ENCODE peak calls at places on chromosomes 1 and 21, in ten cellular contexts. One of them, this sample, is unnamed.

GRCh38 chr1:8077120-8077573 is 51.0 kb upstream of the ERRFI1 start:
- DNase-seq in neuronal stem cell: no peak
- DNase-seq in mesendoderm: peak
- DNase-seq in mesenchymal stem cell: peak
- DNase-seq in neural progenitor cell: peak
- DNase-seq in fibroblast of lung: peak
- DNase-seq in A549: peak
- DNase-seq in K562: peak
- DNase-seq in MM.1S: no peak
- DNase-seq in GM23248: peak
- DNase-seq in this sample: peak

GRCh38 chr1:2865571-2866414 is 64.3 kb upstream of the TTC34 start:
- DNase-seq in MM.1S: no peak
- DNase-seq in mesendoderm: no peak
- DNase-seq in A549: no peak
- DNase-seq in neural progenitor cell: no peak
- DNase-seq in neuronal stem cell: no peak
- DNase-seq in fibroblast of lung: no peak
- DNase-seq in K562: no peak
- DNase-seq in mesenchymal stem cell: no peak
- DNase-seq in GM23248: no peak
- DNase-seq in this sample: no peak

GRCh38 chr1:64042331-64043100 is 160.9 kb upstream of the UBE2U start:
- DNase-seq in MM.1S: no peak
- DNase-seq in neuronal stem cell: no peak
- DNase-seq in mesenchymal stem cell: peak
- DNase-seq in mesendoderm: no peak
- DNase-seq in neural progenitor cell: peak
- DNase-seq in A549: no peak
- DNase-seq in K562: no peak
- DNase-seq in GM23248: peak
- DNase-seq in fibroblast of lung: peak
- DNase-seq in this sample: peak

GRCh38 chr1:178271471-178271870 is 177.6 kb downstream of the RASAL2 start:
- DNase-seq in neuronal stem cell: no peak
- DNase-seq in MM.1S: no peak
- DNase-seq in mesendoderm: no peak
- DNase-seq in A549: no peak
- DNase-seq in GM23248: no peak
- DNase-seq in fibroblast of lung: peak
- DNase-seq in neural progenitor cell: no peak
- DNase-seq in K562: no peak
- DNase-seq in mesenchymal stem cell: no peak
- DNase-seq in this sample: no peak

GRCh38 chr1:70034403-70034802 is 171.0 kb downstream of the LRRC40 start:
- DNase-seq in GM23248: peak
- DNase-seq in A549: peak
- DNase-seq in mesendoderm: peak
- DNase-seq in neural progenitor cell: peak
- DNase-seq in neuronal stem cell: peak
- DNase-seq in MM.1S: no peak
- DNase-seq in mesenchymal stem cell: peak
- DNase-seq in fibroblast of lung: peak
- DNase-seq in K562: peak
- DNase-seq in this sample: peak

GRCh38 chr1:221912230-221912629 is 170.3 kb upstream of the DUSP10 start:
- DNase-seq in fibroblast of lung: peak
- DNase-seq in neuronal stem cell: no peak
- DNase-seq in mesendoderm: no peak
- DNase-seq in K562: no peak
- DNase-seq in GM23248: peak
- DNase-seq in neural progenitor cell: no peak
- DNase-seq in MM.1S: no peak
- DNase-seq in mesenchymal stem cell: no peak
- DNase-seq in A549: no peak
- DNase-seq in this sample: peak

GRCh38 chr21:26794597-26795397 is 50.4 kb downstream of the ADAMTS1 start:
- DNase-seq in K562: no peak
- DNase-seq in MM.1S: no peak
- DNase-seq in fibroblast of lung: no peak
- DNase-seq in mesenchymal stem cell: no peak
- DNase-seq in GM23248: no peak
- DNase-seq in A549: no peak
- DNase-seq in mesendoderm: no peak
- DNase-seq in neural progenitor cell: no peak
- DNase-seq in neuronal stem cell: no peak
- DNase-seq in this sample: no peak

GRCh38 chr1:155695608-155696007 is 6.7 kb downstream of the DAP3 start:
- DNase-seq in K562: no peak
- DNase-seq in MM.1S: no peak
- DNase-seq in GM23248: no peak
- DNase-seq in fibroblast of lung: no peak
- DNase-seq in mesendoderm: no peak
- DNase-seq in A549: no peak
- DNase-seq in mesenchymal stem cell: no peak
- DNase-seq in neural progenitor cell: no peak
- DNase-seq in neuronal stem cell: no peak
- DNase-seq in this sample: no peak

GRCh38 chr1:25201006-25201405 is 31.3 kb downstream of the SYF2 start:
- DNase-seq in A549: no peak
- DNase-seq in GM23248: no peak
- DNase-seq in fibroblast of lung: no peak
- DNase-seq in MM.1S: no peak
- DNase-seq in mesenchymal stem cell: no peak
- DNase-seq in mesendoderm: no peak
- DNase-seq in K562: no peak
- DNase-seq in neuronal stem cell: no peak
- DNase-seq in neural progenitor cell: no peak
- DNase-seq in this sample: no peak

GRCh38 chr1:102897537-102897936 is 210.8 kb downstream of the COL11A1 start:
- DNase-seq in K562: no peak
- DNase-seq in fibroblast of lung: peak
- DNase-seq in MM.1S: no peak
- DNase-seq in neural progenitor cell: no peak
- DNase-seq in mesendoderm: no peak
- DNase-seq in A549: peak
- DNase-seq in neuronal stem cell: no peak
- DNase-seq in GM23248: peak
- DNase-seq in mesenchymal stem cell: peak
- DNase-seq in this sample: peak

DNA sequence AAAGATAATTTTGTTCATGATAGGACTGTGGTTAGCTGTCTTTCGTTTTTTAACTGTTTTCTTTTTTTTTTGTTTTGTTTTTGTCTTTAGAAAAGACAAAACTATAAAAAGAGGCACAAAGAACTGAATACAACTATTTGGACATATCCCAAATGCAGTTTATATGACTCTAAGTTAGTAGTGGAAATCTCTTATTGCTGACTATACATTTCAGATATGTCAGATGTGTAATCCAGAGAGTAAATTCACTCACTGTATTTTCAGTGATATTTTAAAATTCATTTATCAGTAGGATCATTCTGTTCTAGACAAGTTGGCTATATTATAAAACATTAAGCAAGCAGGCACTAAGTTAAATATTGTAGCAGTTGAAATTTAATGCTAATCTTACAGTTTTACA is 5.7 kb downstream of the RAP1A start:
- DNase-seq in GM23248: peak
- DNase-seq in neural progenitor cell: no peak
- DNase-seq in fibroblast of lung: no peak
- DNase-seq in neuronal stem cell: no peak
- DNase-seq in mesenchymal stem cell: no peak
- DNase-seq in MM.1S: no peak
- DNase-seq in A549: no peak
- DNase-seq in mesendoderm: no peak
- DNase-seq in K562: no peak
- DNase-seq in this sample: no peak
- H3K4me2 ChIP-seq in GM23248: no peak
- H3K4me2 ChIP-seq in neural progenitor cell: no peak
- H3K4me2 ChIP-seq in fibroblast of lung: no peak
- H3K4me2 ChIP-seq in neuronal stem cell: no peak
- H3K4me2 ChIP-seq in mesenchymal stem cell: no peak
- H3K4me2 ChIP-seq in MM.1S: no peak
- H3K4me2 ChIP-seq in A549: no peak
- H3K4me2 ChIP-seq in mesendoderm: no peak
- H3K4me2 ChIP-seq in K562: no peak
- H3K4me2 ChIP-seq in this sample: no peak

GRCh38 chr1:214426420-214426812 is 125.0 kb downstream of the PTPN14 start:
- DNase-seq in fibroblast of lung: no peak
- DNase-seq in K562: no peak
- DNase-seq in neuronal stem cell: no peak
- DNase-seq in neural progenitor cell: no peak
- DNase-seq in mesendoderm: no peak
- DNase-seq in mesenchymal stem cell: no peak
- DNase-seq in A549: no peak
- DNase-seq in MM.1S: no peak
- DNase-seq in GM23248: no peak
- DNase-seq in this sample: no peak

GRCh38 chr1:214423045-214423444 is 128.4 kb downstream of the PTPN14 start:
- DNase-seq in neuronal stem cell: no peak
- DNase-seq in K562: no peak
- DNase-seq in A549: no peak
- DNase-seq in neural progenitor cell: no peak
- DNase-seq in GM23248: no peak
- DNase-seq in mesenchymal stem cell: no peak
- DNase-seq in mesendoderm: peak
- DNase-seq in MM.1S: no peak
- DNase-seq in fibroblast of lung: peak
- DNase-seq in this sample: no peak

GRCh38 chr1:214425101-214425500 is 126.3 kb downstream of the PTPN14 start:
- DNase-seq in mesendoderm: no peak
- DNase-seq in neuronal stem cell: no peak
- DNase-seq in fibroblast of lung: no peak
- DNase-seq in K562: no peak
- DNase-seq in mesenchymal stem cell: no peak
- DNase-seq in GM23248: peak
- DNase-seq in A549: no peak
- DNase-seq in neural progenitor cell: no peak
- DNase-seq in MM.1S: no peak
- DNase-seq in this sample: peak

GRCh38 chr1:214427871-214428277 is 123.5 kb downstream of the PTPN14 start:
- DNase-seq in neuronal stem cell: no peak
- DNase-seq in A549: peak
- DNase-seq in MM.1S: peak
- DNase-seq in K562: no peak
- DNase-seq in neural progenitor cell: no peak
- DNase-seq in GM23248: peak
- DNase-seq in mesendoderm: peak
- DNase-seq in mesenchymal stem cell: peak
- DNase-seq in fibroblast of lung: peak
- DNase-seq in this sample: peak

DNA sequence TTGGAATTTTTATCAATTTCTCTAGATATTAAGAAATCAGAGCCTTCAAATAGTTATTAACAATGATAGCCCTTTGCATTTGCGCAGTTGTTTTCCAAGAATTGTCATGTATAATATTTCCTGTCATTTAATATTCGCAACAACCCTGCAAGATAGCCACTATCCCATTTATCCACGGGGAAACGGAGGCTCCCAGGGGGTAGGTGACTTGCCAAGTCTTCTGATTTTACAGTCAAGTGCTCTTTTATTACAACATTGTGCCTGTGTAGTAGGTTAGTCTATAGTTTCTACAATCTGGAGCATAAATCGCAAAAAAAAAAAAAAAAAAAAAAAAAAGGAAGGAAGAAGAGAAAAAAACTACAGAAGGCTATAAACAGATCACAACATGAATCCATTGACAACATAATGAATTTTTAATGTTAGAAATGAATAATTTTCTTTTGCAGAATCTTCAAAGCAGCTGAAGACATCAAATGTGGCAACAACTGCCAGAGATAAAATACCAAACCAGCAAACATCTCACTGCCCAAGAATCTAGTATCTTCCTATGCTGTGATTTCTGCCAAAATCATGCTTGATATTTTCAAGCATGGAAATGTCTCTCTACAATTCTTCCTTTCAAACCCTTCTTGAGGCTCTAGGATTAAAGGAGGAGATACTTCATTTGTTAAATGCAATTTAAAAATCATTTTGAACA is 125.5 kb downstream of the PTPN14 start:
- DNase-seq in A549: no peak
- DNase-seq in neuronal stem cell: no peak
- DNase-seq in MM.1S: no peak
- DNase-seq in neural progenitor cell: no peak
- DNase-seq in K562: no peak
- DNase-seq in mesendoderm: no peak
- DNase-seq in mesenchymal stem cell: no peak
- DNase-seq in GM23248: peak
- DNase-seq in fibroblast of lung: peak
- DNase-seq in this sample: no peak
- H3K4me2 ChIP-seq in A549: no peak
- H3K4me2 ChIP-seq in neuronal stem cell: no peak
- H3K4me2 ChIP-seq in MM.1S: no peak
- H3K4me2 ChIP-seq in neural progenitor cell: no peak
- H3K4me2 ChIP-seq in K562: no peak
- H3K4me2 ChIP-seq in mesendoderm: no peak
- H3K4me2 ChIP-seq in mesenchymal stem cell: no peak
- H3K4me2 ChIP-seq in GM23248: peak
- H3K4me2 ChIP-seq in fibroblast of lung: no peak
- H3K4me2 ChIP-seq in this sample: no peak

DNA sequence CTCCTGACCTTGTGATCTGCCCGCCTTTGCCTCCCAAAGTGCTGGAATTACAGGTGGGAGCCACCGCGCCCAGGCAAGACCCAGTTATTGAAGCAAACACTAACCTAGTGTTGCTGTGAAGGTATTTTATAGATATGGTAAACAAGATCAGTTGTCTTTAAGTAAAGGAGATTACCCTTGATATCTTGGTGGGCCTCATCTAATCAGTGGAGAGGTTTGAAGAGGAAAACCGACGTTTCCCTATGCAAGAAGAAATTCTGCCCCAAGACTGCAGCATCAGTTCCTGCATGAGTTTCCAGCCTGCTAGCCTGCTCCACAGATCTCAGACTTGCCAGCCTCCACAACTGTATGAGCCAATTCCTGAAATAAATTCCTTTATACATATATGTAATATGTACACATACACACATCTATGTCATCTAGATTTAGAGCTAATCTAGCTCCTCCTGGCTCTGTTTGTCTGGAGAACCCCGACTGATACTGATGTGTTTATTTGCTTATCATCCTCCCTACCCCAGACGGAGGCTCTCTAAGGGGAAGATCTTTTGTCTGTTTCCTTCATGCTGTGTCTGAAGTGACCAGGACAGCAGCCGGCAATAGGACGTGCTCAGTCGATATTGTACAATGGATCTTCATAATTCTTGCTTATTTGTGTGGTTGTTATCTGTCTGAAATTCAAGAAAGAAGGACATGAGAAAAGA is 90.9 kb downstream of the IER5 start:
- DNase-seq in MM.1S: no peak
- DNase-seq in A549: no peak
- DNase-seq in mesenchymal stem cell: no peak
- DNase-seq in neural progenitor cell: no peak
- DNase-seq in fibroblast of lung: no peak
- DNase-seq in GM23248: no peak
- DNase-seq in K562: no peak
- DNase-seq in neuronal stem cell: no peak
- DNase-seq in mesendoderm: peak
- DNase-seq in this sample: no peak
- H3K4me2 ChIP-seq in MM.1S: no peak
- H3K4me2 ChIP-seq in A549: no peak
- H3K4me2 ChIP-seq in mesenchymal stem cell: no peak
- H3K4me2 ChIP-seq in neural progenitor cell: peak
- H3K4me2 ChIP-seq in fibroblast of lung: peak
- H3K4me2 ChIP-seq in GM23248: peak
- H3K4me2 ChIP-seq in K562: no peak
- H3K4me2 ChIP-seq in neuronal stem cell: no peak
- H3K4me2 ChIP-seq in mesendoderm: no peak
- H3K4me2 ChIP-seq in this sample: no peak

GRCh38 chr1:168317309-168317708 is 36.6 kb downstream of the TBX19 start:
- DNase-seq in GM23248: no peak
- DNase-seq in mesenchymal stem cell: no peak
- DNase-seq in neural progenitor cell: no peak
- DNase-seq in neuronal stem cell: no peak
- DNase-seq in A549: no peak
- DNase-seq in MM.1S: peak
- DNase-seq in fibroblast of lung: no peak
- DNase-seq in mesendoderm: no peak
- DNase-seq in K562: no peak
- DNase-seq in this sample: no peak
- H3K4me2 ChIP-seq in GM23248: no peak
- H3K4me2 ChIP-seq in mesenchymal stem cell: no peak
- H3K4me2 ChIP-seq in neural progenitor cell: no peak
- H3K4me2 ChIP-seq in neuronal stem cell: no peak
- H3K4me2 ChIP-seq in A549: no peak
- H3K4me2 ChIP-seq in MM.1S: peak
- H3K4me2 ChIP-seq in fibroblast of lung: no peak
- H3K4me2 ChIP-seq in mesendoderm: no peak
- H3K4me2 ChIP-seq in K562: no peak
- H3K4me2 ChIP-seq in this sample: no peak

This sample was measured in mammary epithelial cell.